ENCODE peak calls at places on chromosomes 11 and 22, in seven cellular contexts. I is brain microvascular endothelial cell; W is spleen; C is fibroblast of mammary gland; U is A549; K is AG10803; P is CD4-positive, alpha-beta memory T cell. Q is an unnamed sample.

GRCh38 chr11:111422494-111423249 is 43.6 kb upstream of the POU2AF1 start:
- DNase-seq in I (peak), W (peak), C (peak), U (peak), K (no peak), P (peak), Q (no peak)

GRCh38 chr22:39303358-39303757 is 16.1 kb downstream of the RPL3 start:
- DNase-seq in I (no peak), W (no peak), C (no peak), U (no peak), K (no peak), P (no peak), Q (no peak)

GRCh38 chr11:111213256-111213655 is 32.3 kb upstream of the POU2AF2 start:
- DNase-seq in I (no peak), W (no peak), C (peak), U (no peak), K (no peak), P (no peak), Q (no peak)

GRCh38 chr22:23113067-23113846 is 28.5 kb downstream of the RSPH14 start:
- DNase-seq in I (no peak), W (no peak), C (peak), U (no peak), K (peak), P (no peak), Q (no peak)

GRCh38 chr11:82225930-82226329 is 507.7 kb downstream of the FAM181B start:
- DNase-seq in I (no peak), W (no peak), C (no peak), U (no peak), K (no peak), P (no peak), Q (no peak)

GRCh38 chr11:103384652-103385051 is 275.4 kb downstream of the DYNC2H1 start:
- DNase-seq in I (no peak), W (no peak), C (no peak), U (no peak), K (no peak), P (no peak), Q (no peak)

GRCh38 chr22:19853058-19853878 is 1.4 kb downstream of the GNB1L start:
- DNase-seq in I (no peak), W (no peak), C (no peak), U (no peak), K (no peak), P (no peak), Q (no peak)

GRCh38 chr11:124536520-124536919 is 6.9 kb downstream of the OR8B12 start:
- DNase-seq in I (peak), W (no peak), C (peak), U (peak), K (peak), P (no peak), Q (peak)

GRCh38 chr11:43282607-43283440 is 29.0 kb upstream of the API5 start:
- DNase-seq in I (peak), W (peak), C (peak), U (peak), K (peak), P (peak), Q (peak)

GRCh38 chr11:63212742-63213141 is 30.7 kb downstream of the SLC22A25 start:
- DNase-seq in I (peak), W (no peak), C (peak), U (peak), K (peak), P (peak), Q (peak)

GRCh38 chr22:23119492-23120414 is 22.0 kb downstream of the RSPH14 start:
- DNase-seq in I (peak), W (no peak), C (no peak), U (no peak), K (no peak), P (peak), Q (peak)

GRCh38 chr11:105046898-105047579 is 1.9 kb upstream of the CARD16 start:
- DNase-seq in I (peak), W (no peak), C (peak), U (peak), K (peak), P (no peak), Q (no peak)

GRCh38 chr11:99791354-99791753 is 770.6 kb downstream of the CNTN5 start:
- DNase-seq in I (no peak), W (no peak), C (no peak), U (no peak), K (no peak), P (no peak), Q (no peak)

GRCh38 chr22:27983361-27983791 is 64.3 kb upstream of the PITPNB start:
- DNase-seq in I (no peak), W (no peak), C (no peak), U (no peak), K (no peak), P (no peak), Q (no peak)

GRCh38 chr11:34405079-34405858 is 33.5 kb upstream of the CAT start:
- DNase-seq in I (peak), W (no peak), C (peak), U (peak), K (peak), P (peak), Q (no peak)

GRCh38 chr22:47203554-47203991 is 441.1 kb downstream of the TBC1D22A start:
- DNase-seq in I (no peak), W (peak), C (no peak), U (no peak), K (no peak), P (no peak), Q (no peak)

GRCh38 chr11:113387605-113388211 is at the start of gene ANKK1:
- DNase-seq in I (no peak), W (peak), C (no peak), U (no peak), K (no peak), P (no peak), Q (no peak)

GRCh38 chr11:96332236-96332761 is 10.7 kb downstream of the MAML2 start:
- DNase-seq in I (no peak), W (no peak), C (no peak), U (no peak), K (no peak), P (no peak), Q (no peak)

GRCh38 chr11:81869337-81870065 is 864.2 kb downstream of the FAM181B start:
- DNase-seq in I (peak), W (peak), C (peak), U (no peak), K (no peak), P (peak), Q (peak)

GRCh38 chr11:26974068-26974790 is 19.7 kb upstream of the FIBIN start:
- DNase-seq in I (no peak), W (no peak), C (peak), U (no peak), K (peak), P (no peak), Q (no peak)

GRCh38 chr11:77506857-77507256 is 33.0 kb upstream of the PAK1 start:
- DNase-seq in I (peak), W (no peak), C (no peak), U (no peak), K (no peak), P (no peak), Q (peak)

GRCh38 chr11:11620251-11620965 is 1.4 kb downstream of the GALNT18 start:
- DNase-seq in I (no peak), W (peak), C (peak), U (peak), K (no peak), P (no peak), Q (no peak)

GRCh38 chr11:2265396-2265795 is 5.0 kb downstream of the ASCL2 start:
- DNase-seq in I (no peak), W (no peak), C (no peak), U (no peak), K (no peak), P (peak), Q (peak)

GRCh38 chr22:40407021-40407761 is 36.8 kb downstream of the SGSM3 start:
- DNase-seq in I (no peak), W (peak), C (no peak), U (no peak), K (no peak), P (no peak), Q (no peak)

GRCh38 chr11:109150603-109151002 is 271.4 kb upstream of the C11orf87 start:
- DNase-seq in I (no peak), W (no peak), C (no peak), U (no peak), K (no peak), P (no peak), Q (no peak)

GRCh38 chr11:28448186-28448585 is 340.0 kb downstream of the METTL15 start:
- DNase-seq in I (peak), W (no peak), C (no peak), U (peak), K (peak), P (no peak), Q (no peak)

GRCh38 chr11:73693877-73694525 is 47.6 kb downstream of the PLEKHB1 start:
- DNase-seq in I (no peak), W (no peak), C (no peak), U (no peak), K (no peak), P (no peak), Q (no peak)
- H3K4me3 ChIP-seq in I (no peak), W (no peak), C (no peak), U (no peak), K (no peak), P (no peak), Q (no peak)

GRCh38 chr22:49867303-49868250 is 13.9 kb downstream of the ZBED4 start:
- DNase-seq in I (no peak), W (peak), C (no peak), U (no peak), K (no peak), P (peak), Q (peak)

GRCh38 chr22:49869855-49870712 is 16.4 kb downstream of the ZBED4 start:
- DNase-seq in I (no peak), W (no peak), C (no peak), U (no peak), K (no peak), P (peak), Q (peak)

GRCh38 chr22:49871482-49871881 is 17.8 kb downstream of the ZBED4 start:
- DNase-seq in I (no peak), W (no peak), C (peak), U (peak), K (no peak), P (no peak), Q (no peak)

GRCh38 chr22:49866646-49867045 is 13.0 kb downstream of the ZBED4 start:
- DNase-seq in I (no peak), W (no peak), C (no peak), U (no peak), K (no peak), P (no peak), Q (peak)

GRCh38 chr22:49869091-49869830 is 15.6 kb downstream of the ZBED4 start:
- DNase-seq in I (no peak), W (peak), C (no peak), U (no peak), K (no peak), P (no peak), Q (no peak)
- H3K4me3 ChIP-seq in I (no peak), W (no peak), C (no peak), U (no peak), K (no peak), P (no peak), Q (no peak)

DNA sequence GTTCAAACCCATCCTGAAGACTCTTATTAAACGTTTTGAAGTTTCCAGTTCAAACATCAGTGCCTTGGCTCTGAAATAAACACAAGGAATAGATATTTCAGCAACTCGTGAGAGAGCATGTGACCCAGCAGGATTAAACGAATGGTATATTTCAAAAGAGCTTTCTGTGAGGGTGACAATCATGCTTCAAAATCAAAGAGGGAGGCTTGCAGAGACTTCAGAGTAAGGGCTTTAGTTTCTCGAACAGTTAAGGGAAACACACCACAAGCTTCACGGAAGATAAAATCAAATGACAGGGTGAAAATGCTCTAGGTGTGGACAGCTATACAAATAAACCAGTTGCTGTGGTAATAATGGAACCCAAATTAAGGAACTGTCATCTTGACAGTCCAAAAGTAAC is 1.4 kb downstream of the HPS4 start:
- DNase-seq in I (no peak), W (no peak), C (no peak), U (no peak), K (no peak), P (no peak), Q (peak)
- H3K4me3 ChIP-seq in I (no peak), W (no peak), C (no peak), U (no peak), K (no peak), P (no peak), Q (peak)

GRCh38 chr11:48172818-48173609 is 43.6 kb upstream of the OR4B1 start:
- DNase-seq in I (peak), W (peak), C (peak), U (peak), K (peak), P (peak), Q (peak)
- H3K4me3 ChIP-seq in I (no peak), W (no peak), C (no peak), U (no peak), K (peak), P (no peak), Q (no peak)